ENCODE peak calls at places on chromosomes 5 and 9, in ten cellular contexts. Q, Y, I, M, L, Z, S, K, E and C are unnamed samples.

GRCh38 chr5:178421699-178422399 is 168.3 kb downstream of the COL23A1 start:
- DNase-seq in I (no peak), Q (no peak), S (peak), E (no peak), L (peak), Z (no peak), Y (no peak), M (no peak), K (no peak), C (no peak)

GRCh38 chr9:21730899-21731298 is 71.5 kb upstream of the MTAP start:
- DNase-seq in I (no peak), L (no peak), M (peak), Z (no peak), Y (no peak), S (no peak), K (no peak), Q (no peak), E (no peak), C (no peak)

GRCh38 chr5:113140837-113141661 is 164.5 kb downstream of the DCP2 start:
- DNase-seq in S (no peak), M (peak), Q (no peak), Y (peak), Z (no peak), E (peak), I (peak), L (no peak), K (peak), C (no peak)

GRCh38 chr9:22103650-22104575 is 94.8 kb upstream of the CDKN2B start:
- DNase-seq in I (peak), Z (no peak), K (no peak), Y (peak), Q (no peak), M (peak), L (no peak), S (no peak), E (peak), C (no peak)

GRCh38 chr9:92962846-92963245 is 15.5 kb downstream of the FGD3 start:
- DNase-seq in Y (no peak), Q (peak), L (no peak), K (no peak), I (no peak), E (no peak), Z (no peak), M (no peak), S (no peak), C (no peak)

GRCh38 chr5:124343451-124343867 is 403.0 kb downstream of the ZNF608 start:
- DNase-seq in Z (no peak), E (peak), L (no peak), Y (peak), K (peak), S (no peak), I (peak), Q (no peak), M (peak), C (no peak)

GRCh38 chr9:71774917-71775316 is 6.6 kb upstream of the CEMIP2 start:
- DNase-seq in E (no peak), K (no peak), S (no peak), Y (no peak), I (no peak), Z (no peak), Q (no peak), M (no peak), L (no peak), C (no peak)

GRCh38 chr5:40447438-40447837 is 232.3 kb upstream of the PTGER4 start:
- DNase-seq in K (no peak), Y (peak), Q (no peak), L (no peak), S (no peak), I (peak), Z (no peak), M (peak), E (peak), C (no peak)

GRCh38 chr9:72577212-72577753 is 55.9 kb downstream of the TMC1 start:
- DNase-seq in L (no peak), Y (peak), K (peak), E (peak), M (peak), S (no peak), Z (no peak), Q (no peak), I (peak), C (no peak)

GRCh38 chr5:16883801-16884200 is 52.3 kb downstream of the MYO10 start:
- DNase-seq in L (no peak), K (no peak), Y (no peak), Z (no peak), S (no peak), M (no peak), Q (no peak), E (peak), I (no peak), C (no peak)

GRCh38 chr5:76941000-76941399 is 11.8 kb upstream of the CRHBP start:
- DNase-seq in E (no peak), L (no peak), Y (no peak), Q (no peak), K (no peak), S (no peak), I (no peak), Z (no peak), M (no peak), C (no peak)

GRCh38 chr5:171340042-171340441 is 31.0 kb downstream of the TLX3 start:
- DNase-seq in Y (no peak), Z (no peak), S (no peak), M (no peak), Q (no peak), I (no peak), L (no peak), E (no peak), K (no peak), C (no peak)

GRCh38 chr9:79763861-79764260 is 192.1 kb downstream of the TLE4 start:
- DNase-seq in Y (peak), L (no peak), Q (no peak), Z (no peak), K (no peak), M (peak), S (no peak), I (peak), E (peak), C (peak)

GRCh38 chr9:133768371-133768858 is 30.3 kb upstream of the SARDH start:
- DNase-seq in Y (no peak), E (no peak), M (no peak), K (peak), Z (no peak), L (no peak), I (no peak), Q (peak), S (no peak), C (peak)

GRCh38 chr5:99104538-99105132 is 175.8 kb upstream of the CHD1 start:
- DNase-seq in K (no peak), M (peak), E (peak), I (peak), S (no peak), L (peak), Z (peak), Y (peak), Q (no peak), C (peak)

GRCh38 chr9:129176786-129177442 is 1.1 kb downstream of the IER5L start:
- DNase-seq in K (no peak), M (peak), Q (peak), I (peak), Y (peak), S (peak), L (peak), E (peak), Z (peak), C (peak)

GRCh38 chr5:77133061-77133758 is 46.1 kb upstream of the ZBED3 start:
- DNase-seq in Z (no peak), M (peak), E (peak), Y (peak), Q (no peak), L (no peak), I (peak), K (peak), S (peak), C (peak)

GRCh38 chr5:165527577-165527976 is 2022.2 kb downstream of the MAT2B start:
- DNase-seq in Z (no peak), S (no peak), Y (no peak), L (no peak), Q (no peak), E (no peak), K (no peak), I (no peak), M (no peak), C (no peak)

GRCh38 chr5:39197556-39197955 is 21.8 kb downstream of the FYB1 start:
- DNase-seq in M (no peak), I (no peak), E (no peak), L (no peak), K (no peak), Z (no peak), Y (no peak), S (no peak), Q (no peak), C (no peak)

GRCh38 chr5:35803221-35803651 is 53.5 kb upstream of the IL7R start:
- DNase-seq in S (no peak), K (no peak), Q (no peak), Z (no peak), L (peak), M (peak), I (peak), Y (peak), E (peak), C (peak)

GRCh38 chr5:95857185-95857945 is 34.8 kb upstream of the GLRX start:
- DNase-seq in I (peak), M (peak), E (peak), Z (no peak), Q (no peak), K (peak), S (peak), Y (peak), L (no peak), C (no peak)

GRCh38 chr9:137083418-137084004 is 3.3 kb upstream of the MAN1B1 start:
- DNase-seq in Q (no peak), S (peak), E (peak), I (peak), K (peak), M (peak), Z (no peak), Y (peak), L (no peak), C (peak)

GRCh38 chr9:6852243-6852963 is 94.6 kb downstream of the KDM4C start:
- DNase-seq in L (no peak), S (no peak), Y (peak), M (peak), K (no peak), I (peak), E (peak), Z (no peak), Q (no peak), C (no peak)

GRCh38 chr5:134580001-134580460 is 52.6 kb downstream of the SAR1B start:
- DNase-seq in Q (no peak), Y (no peak), S (no peak), I (no peak), L (peak), E (no peak), Z (no peak), M (no peak), K (no peak), C (no peak)

GRCh38 chr5:132136906-132137305 is 63.3 kb downstream of the CSF2 start:
- DNase-seq in Q (no peak), S (no peak), M (peak), E (peak), Z (no peak), K (no peak), I (peak), Y (peak), L (no peak), C (no peak)

GRCh38 chr9:134029248-134030226 is 4.3 kb downstream of the BRD3OS start:
- DNase-seq in M (no peak), K (no peak), Z (no peak), Y (no peak), E (no peak), Q (peak), S (no peak), I (no peak), L (peak), C (no peak)

GRCh38 chr9:22528485-22528884 is 81.9 kb downstream of the DMRTA1 start:
- DNase-seq in Y (peak), M (peak), Z (peak), K (no peak), L (no peak), E (peak), I (peak), S (no peak), Q (no peak), C (no peak)

GRCh38 chr9:15824310-15824709 is 271.5 kb downstream of the CCDC171 start:
- DNase-seq in M (peak), L (no peak), E (peak), S (no peak), Q (no peak), Y (peak), Z (no peak), K (no peak), I (peak), C (peak)

GRCh38 chr5:83964235-83964634 is 243.6 kb upstream of the HAPLN1 start:
- DNase-seq in I (no peak), L (no peak), K (no peak), S (no peak), Y (peak), M (peak), E (no peak), Q (no peak), Z (no peak), C (no peak)

GRCh38 chr9:4489562-4489918 is 728 bp upstream of the SLC1A1 start:
- DNase-seq in S (peak), L (peak), I (no peak), M (peak), K (no peak), Y (peak), Z (no peak), Q (no peak), E (peak), C (no peak)

GRCh38 chr5:147187163-147187562 is 47.7 kb upstream of the STK32A start:
- DNase-seq in M (no peak), L (peak), E (no peak), Z (no peak), S (no peak), Y (no peak), I (no peak), Q (no peak), K (no peak), C (peak)

GRCh38 chr9:70494221-70494620 is 79.8 kb upstream of the KLF9 start:
- DNase-seq in K (no peak), Y (no peak), Z (no peak), I (no peak), L (no peak), M (no peak), E (no peak), Q (no peak), S (no peak), C (no peak)

GRCh38 chr5:14257995-14258403 is 114.9 kb downstream of the TRIO start:
- DNase-seq in L (no peak), S (no peak), I (no peak), K (no peak), Z (no peak), Y (no peak), E (no peak), M (no peak), Q (no peak), C (no peak)

GRCh38 chr5:67149057-67149634 is 47.5 kb downstream of the CD180 start:
- DNase-seq in L (no peak), Y (no peak), M (no peak), Z (no peak), I (no peak), S (no peak), K (no peak), E (peak), Q (no peak), C (no peak)
- H3K4me3 ChIP-seq in L (no peak), Y (peak), M (no peak), Z (no peak), I (no peak), S (no peak), K (no peak), E (peak), Q (no peak), C (no peak)

DNA sequence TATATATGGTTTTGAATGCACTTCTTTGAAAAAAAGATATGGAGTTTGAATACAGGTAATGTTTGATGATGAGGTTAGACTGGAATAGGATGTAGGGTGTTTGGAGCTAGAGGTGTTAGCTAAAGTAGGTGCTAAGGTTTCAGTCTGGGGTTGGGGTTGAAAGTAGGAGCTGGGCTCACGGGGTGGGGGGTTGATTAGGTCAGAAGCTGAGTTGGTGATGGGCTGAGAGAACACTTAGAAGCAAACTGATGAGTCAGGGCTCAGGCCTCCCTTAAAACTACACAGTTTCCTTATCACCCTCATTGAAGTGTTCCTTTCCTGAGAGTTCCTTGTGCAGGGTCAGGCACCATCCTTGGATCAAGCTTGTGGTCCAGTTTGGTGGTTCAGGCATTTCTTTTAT is 308.8 kb upstream of the ADAMTS16 start:
- DNase-seq in Z (no peak), L (no peak), I (no peak), K (no peak), M (no peak), Q (no peak), S (no peak), E (no peak), Y (no peak), C (no peak)
- H3K4me3 ChIP-seq in Z (no peak), L (no peak), I (no peak), K (no peak), M (no peak), Q (no peak), S (no peak), E (no peak), Y (no peak), C (no peak)

DNA sequence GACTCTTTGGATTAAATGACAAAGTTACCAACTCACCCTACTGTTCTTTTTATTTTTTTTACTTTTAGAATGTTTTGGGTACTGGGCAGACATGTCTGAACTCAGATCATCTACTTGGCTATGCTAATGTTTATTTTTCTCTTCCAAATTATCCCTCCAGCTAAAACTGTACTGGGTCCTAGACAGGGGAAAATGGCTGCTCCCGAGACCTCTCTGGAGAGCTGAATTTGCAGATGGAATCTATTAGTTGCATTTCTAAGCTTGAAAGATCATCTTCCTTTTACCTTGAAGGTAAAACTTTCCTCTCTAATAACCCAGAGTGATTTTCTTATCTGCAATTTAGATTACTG is 197.5 kb upstream of the SEMA6A start:
- DNase-seq in I (no peak), Q (no peak), E (no peak), Y (no peak), M (no peak), S (no peak), L (peak), Z (no peak), K (no peak), C (no peak)
- H3K4me3 ChIP-seq in I (no peak), Q (no peak), E (no peak), Y (no peak), M (no peak), S (no peak), L (no peak), Z (no peak), K (no peak), C (no peak)

GRCh38 chr5:151020304-151021031 is at the start of gene GPX3:
- DNase-seq in M (peak), L (peak), K (peak), I (peak), Z (no peak), E (no peak), S (peak), Y (peak), Q (peak), C (peak)
- H3K4me3 ChIP-seq in M (peak), L (peak), K (peak), I (peak), Z (no peak), E (peak), S (peak), Y (peak), Q (peak), C (peak)

DNA sequence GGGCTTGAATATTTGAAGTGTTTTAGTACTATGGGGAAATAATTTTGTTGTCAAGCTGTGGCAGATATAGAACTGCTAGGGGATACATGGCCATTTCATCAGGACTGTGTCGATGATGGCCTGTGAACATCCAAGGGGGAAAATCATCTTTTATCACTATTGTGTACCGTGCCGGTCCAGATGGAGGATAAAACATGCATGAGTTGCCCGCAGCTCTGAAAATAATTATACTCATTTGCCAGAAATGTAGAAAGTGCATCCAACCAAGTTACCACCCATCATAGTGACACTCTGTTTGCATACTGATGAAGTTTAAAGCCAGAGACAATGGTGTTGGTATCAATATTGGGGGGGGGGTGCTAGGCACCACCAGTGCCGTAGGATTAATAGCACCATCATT is 405.9 kb downstream of the ZSWIM6 start:
- DNase-seq in Z (no peak), M (no peak), Y (no peak), S (no peak), K (no peak), E (no peak), I (no peak), L (no peak), Q (no peak), C (no peak)
- H3K4me3 ChIP-seq in Z (no peak), M (no peak), Y (no peak), S (no peak), K (no peak), E (no peak), I (no peak), L (no peak), Q (no peak), C (no peak)

DNA sequence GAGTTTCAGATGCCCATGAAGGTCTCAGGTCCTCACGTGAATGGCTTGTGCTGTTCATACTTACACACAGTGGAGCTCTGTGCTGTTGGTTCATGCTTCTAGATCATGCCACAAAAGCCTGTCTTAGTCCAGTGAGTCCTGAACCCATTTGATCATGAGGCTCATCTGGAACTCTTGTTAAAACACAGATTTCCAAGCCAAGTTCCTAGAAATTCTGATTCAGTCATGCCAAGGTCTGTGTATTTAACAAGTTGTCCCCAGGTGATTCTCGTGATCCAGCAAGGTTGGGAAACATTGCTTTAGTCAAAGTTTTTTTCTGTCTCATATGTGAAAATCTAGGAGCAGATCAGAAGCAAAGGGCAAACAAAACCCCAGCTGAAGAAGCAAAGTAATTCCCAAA is 112.4 kb upstream of the GAS1 start:
- DNase-seq in M (no peak), Y (no peak), E (no peak), K (no peak), Q (no peak), S (no peak), Z (no peak), L (no peak), I (no peak), C (no peak)
- H3K4me3 ChIP-seq in M (no peak), Y (no peak), E (no peak), K (no peak), Q (no peak), S (no peak), Z (no peak), L (no peak), I (no peak), C (no peak)